ENCODE peak calls at places on chromosomes 11 and 22, in five cellular contexts. E is activated CD8-positive, alpha-beta T cell treated with anti-CD3 and anti-CD28 coated beads for 36 hours; R is neural crest cell; I is transverse colon; B is AG09319. H is an unnamed sample.

GRCh38 chr11:64007629-64008282 is 21.5 kb downstream of the OTUB1 start:
- DNase-seq in I (peak), E (peak), B (no peak), R (peak), H (peak)

GRCh38 chr11:2209370-2209801 is 37.8 kb upstream of the TH start:
- DNase-seq in R (peak), B (no peak), E (peak), I (no peak), H (peak)

GRCh38 chr22:29205598-29206371 is at the start of gene EMID1:
- DNase-seq in I (peak), B (no peak), R (no peak), E (peak), H (no peak)

GRCh38 chr11:44979536-44980399 is 29.1 kb upstream of the TP53I11 start:
- DNase-seq in I (peak), B (no peak), E (no peak), R (no peak), H (no peak)

GRCh38 chr22:29936186-29936585 is 53.2 kb downstream of the MTMR3 start:
- DNase-seq in E (no peak), R (no peak), I (no peak), B (no peak), H (no peak)

GRCh38 chr11:57233702-57234101 is 3.3 kb downstream of the APLNR start:
- DNase-seq in I (no peak), B (no peak), E (no peak), R (no peak), H (no peak)

GRCh38 chr11:61632096-61632495 is 48.1 kb upstream of the DAGLA start:
- DNase-seq in I (no peak), E (no peak), R (no peak), B (no peak), H (no peak)

GRCh38 chr11:117552626-117553025 is 225.0 kb downstream of the CEP164 start:
- DNase-seq in R (no peak), B (no peak), E (no peak), I (no peak), H (no peak)

GRCh38 chr11:35180311-35181233 is 41.6 kb downstream of the CD44 start:
- DNase-seq in B (no peak), R (no peak), I (no peak), E (no peak), H (no peak)

GRCh38 chr11:70725272-70725671 is 326.9 kb downstream of the CTTN start:
- DNase-seq in E (no peak), I (no peak), R (no peak), B (no peak), H (no peak)

GRCh38 chr11:43947003-43947500 is 4.6 kb downstream of the C11orf96 start:
- DNase-seq in B (no peak), E (no peak), I (no peak), R (no peak), H (no peak)

GRCh38 chr11:3605721-3606324 is 36.0 kb downstream of the ART5 start:
- DNase-seq in B (no peak), R (no peak), E (no peak), I (no peak), H (no peak)

GRCh38 chr11:2525941-2526807 is 81.4 kb downstream of the KCNQ1 start:
- DNase-seq in B (no peak), E (no peak), I (peak), R (no peak), H (peak)

DNA sequence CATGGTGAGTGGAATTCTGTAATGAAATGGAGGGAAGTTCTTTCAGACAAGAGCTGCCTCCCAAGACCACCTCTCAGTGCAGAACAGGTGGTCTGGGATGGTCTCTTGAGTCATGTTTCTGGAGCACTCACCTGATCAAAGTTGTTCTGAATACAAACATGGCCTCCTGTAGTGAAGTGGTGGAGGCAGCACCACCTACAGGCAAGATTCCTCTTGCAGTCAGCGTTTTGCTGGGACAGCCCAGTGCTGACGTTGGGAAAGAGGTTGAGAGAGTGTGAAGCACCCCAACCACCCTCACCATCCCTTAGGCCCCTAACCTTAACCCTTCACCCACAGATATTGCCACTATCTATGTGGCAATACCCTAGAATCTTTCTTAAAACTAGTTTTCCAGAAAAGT is 371.4 kb downstream of the CADM1 start:
- DNase-seq in R (no peak), I (peak), B (no peak), E (peak), H (no peak)
- TF ChIP-seq CTCF in R (peak), I (no peak), B (no peak), E (no peak), H (no peak)

DNA sequence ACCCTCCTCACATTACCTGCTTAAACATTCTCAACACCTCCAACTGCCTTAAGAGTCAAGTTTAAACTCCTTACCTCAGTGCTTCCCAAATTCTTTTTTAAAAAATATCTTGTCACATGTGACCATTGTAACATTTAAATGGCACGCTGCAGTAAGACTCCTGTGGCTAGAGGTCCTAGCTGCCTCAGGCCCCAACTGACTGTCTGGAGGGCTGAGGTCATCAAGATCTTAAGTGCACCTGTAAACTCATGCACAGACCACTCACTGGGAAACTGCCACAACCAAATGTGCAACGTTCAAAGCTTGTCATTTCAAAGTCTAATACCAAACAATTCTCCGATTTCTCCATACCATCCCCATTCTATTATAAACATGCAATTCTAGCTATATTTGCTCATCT is 16.4 kb upstream of the CCDC34 start:
- DNase-seq in R (no peak), I (no peak), B (no peak), E (no peak), H (no peak)
- TF ChIP-seq CTCF in R (no peak), I (no peak), B (no peak), E (no peak), H (no peak)

DNA sequence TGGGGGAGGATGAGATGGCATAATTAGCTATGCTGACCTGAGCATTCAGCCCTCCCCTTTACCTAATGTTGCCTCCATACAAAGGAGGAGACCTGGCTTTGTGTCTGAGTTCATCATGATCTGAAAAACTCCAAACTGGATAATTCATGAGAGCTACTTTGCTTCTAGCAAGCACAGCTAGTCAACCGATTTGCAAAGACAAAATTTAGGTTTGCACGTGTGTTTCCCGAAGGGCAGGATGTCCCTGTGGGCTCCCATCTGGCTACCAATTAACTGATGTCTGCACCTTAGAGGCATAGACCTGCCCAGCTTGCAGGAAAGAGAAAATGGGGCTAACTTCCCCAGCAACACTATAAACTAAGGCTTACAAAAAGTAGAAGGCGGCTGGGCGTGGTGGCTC is 42.2 kb upstream of the POU2AF1 start:
- DNase-seq in B (no peak), R (no peak), I (no peak), E (no peak), H (no peak)
- TF ChIP-seq CTCF in B (no peak), R (no peak), I (no peak), E (no peak), H (no peak)

GRCh38 chr11:49302360-49302759 is 94.0 kb upstream of the FOLH1 start:
- DNase-seq in R (no peak), E (no peak), I (no peak), B (no peak), H (no peak)
- TF ChIP-seq CTCF in R (peak), E (no peak), I (no peak), B (no peak), H (no peak)

GRCh38 chr11:18145837-18146236 is 13.5 kb downstream of the MRGPRX3 start:
- DNase-seq in R (no peak), I (no peak), E (no peak), B (no peak), H (no peak)

GRCh38 chr11:18140145-18140544 is 7.8 kb downstream of the MRGPRX3 start:
- DNase-seq in E (no peak), I (no peak), R (no peak), B (no peak), H (no peak)

GRCh38 chr11:18144243-18144642 is 11.9 kb downstream of the MRGPRX3 start:
- DNase-seq in R (no peak), B (no peak), I (no peak), E (no peak), H (no peak)

DNA sequence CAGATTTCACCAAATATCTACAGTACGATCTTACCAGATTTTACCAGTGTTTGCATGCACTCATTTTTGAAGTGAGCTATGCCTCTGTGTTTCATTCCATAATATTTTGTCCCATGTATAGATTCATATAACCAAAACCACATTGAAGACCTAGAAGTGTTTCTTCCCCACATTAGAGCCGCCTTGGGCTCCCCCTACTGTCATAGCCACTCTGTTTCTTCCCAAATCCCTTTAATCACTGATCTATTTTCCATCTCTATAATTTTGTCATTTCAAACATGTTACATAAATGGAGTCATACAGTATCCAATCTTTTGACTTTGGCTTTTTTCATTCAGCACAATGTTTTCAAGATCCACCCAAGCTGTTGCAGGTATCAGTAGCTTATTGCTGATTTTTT is 12.7 kb downstream of the MRGPRX3 start:
- DNase-seq in R (no peak), B (no peak), I (no peak), E (peak), H (no peak)
- TF ChIP-seq CTCF in R (peak), B (no peak), I (no peak), E (no peak), H (no peak)

DNA sequence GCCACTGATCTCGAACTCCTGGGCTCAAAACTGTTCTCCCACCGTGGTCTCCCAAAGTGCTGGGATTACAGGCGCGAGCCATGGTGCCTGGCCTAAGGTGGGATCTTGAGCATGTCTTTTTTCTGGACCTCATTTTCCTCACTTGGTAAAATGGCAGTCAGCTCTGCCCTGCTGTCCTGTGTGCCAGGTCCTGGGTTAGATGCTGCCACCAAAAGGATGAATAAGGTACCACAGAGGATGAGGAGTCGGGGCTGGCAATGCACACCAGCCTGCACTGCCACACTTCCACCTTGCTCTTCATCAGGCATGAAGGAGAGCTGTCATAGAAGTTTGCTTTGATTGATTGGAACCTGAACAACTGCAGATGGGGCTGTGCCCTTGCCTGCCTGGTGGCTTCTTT is 32.3 kb downstream of the ACO2 start:
- DNase-seq in E (peak), I (no peak), B (no peak), R (no peak), H (no peak)
- TF ChIP-seq CTCF in E (peak), I (peak), B (peak), R (peak), H (no peak)

DNA sequence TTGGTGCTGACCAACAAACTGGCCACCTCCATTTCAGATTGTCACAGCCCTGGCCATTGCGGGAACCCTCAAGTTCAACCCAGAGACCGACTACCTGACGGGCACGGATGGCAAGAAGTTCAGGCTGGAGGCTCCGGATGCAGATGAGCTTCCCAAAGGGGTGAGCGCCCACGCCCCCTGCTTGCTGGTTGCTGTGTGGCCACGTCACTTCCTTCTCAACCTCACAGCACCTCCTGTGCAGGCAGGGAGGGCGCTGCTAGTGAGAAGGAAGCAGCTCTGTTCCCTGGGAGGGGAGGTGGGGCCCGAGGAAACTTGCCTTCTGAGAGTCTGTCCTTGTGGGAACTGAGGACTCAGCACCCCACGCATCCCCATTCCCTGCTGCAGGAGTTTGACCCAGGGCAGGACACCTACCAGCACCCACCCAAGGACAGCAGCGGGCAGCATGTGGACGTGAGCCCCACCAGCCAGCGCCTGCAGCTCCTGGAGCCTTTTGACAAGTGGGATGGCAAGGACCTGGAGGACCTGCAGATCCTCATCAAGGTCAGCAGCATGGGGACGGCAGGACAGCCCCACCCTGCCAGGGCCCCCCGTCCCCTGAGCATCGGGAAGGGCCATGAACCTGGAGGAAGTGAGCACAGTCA is 19.3 kb downstream of the POLR3H start:
- DNase-seq in I (peak), R (no peak), B (no peak), E (peak), H (no peak)
- TF ChIP-seq CTCF in I (no peak), R (no peak), B (no peak), E (no peak), H (no peak)

GRCh38 chr11:75052457-75052856 is 44.2 kb downstream of the OR2AT4 start:
- DNase-seq in I (no peak), R (no peak), E (no peak), B (no peak), H (no peak)
- TF ChIP-seq CTCF in I (no peak), R (no peak), E (no peak), B (no peak), H (no peak)

DNA sequence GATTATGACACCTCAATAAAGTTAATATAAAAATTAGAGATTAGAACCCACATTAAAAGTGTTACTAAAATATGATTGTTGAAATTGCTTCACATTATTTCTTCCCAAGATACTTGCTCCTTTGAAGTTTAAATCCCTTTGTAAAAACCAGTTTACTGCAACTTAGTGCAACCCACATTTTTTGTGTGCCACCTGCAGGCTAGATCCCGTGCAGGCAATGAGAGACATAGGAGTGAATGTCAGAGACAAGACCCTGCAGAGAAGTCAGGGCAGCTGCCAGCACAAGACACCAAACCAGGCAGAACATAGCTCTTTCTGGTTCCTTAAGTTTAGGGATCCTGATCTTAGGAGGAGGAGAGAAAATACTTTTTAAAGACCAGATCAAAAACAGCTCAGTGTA is 142.9 kb upstream of the MTNR1B start:
- DNase-seq in E (no peak), B (no peak), I (no peak), R (no peak), H (no peak)
- TF ChIP-seq CTCF in E (no peak), B (no peak), I (no peak), R (peak), H (no peak)

DNA sequence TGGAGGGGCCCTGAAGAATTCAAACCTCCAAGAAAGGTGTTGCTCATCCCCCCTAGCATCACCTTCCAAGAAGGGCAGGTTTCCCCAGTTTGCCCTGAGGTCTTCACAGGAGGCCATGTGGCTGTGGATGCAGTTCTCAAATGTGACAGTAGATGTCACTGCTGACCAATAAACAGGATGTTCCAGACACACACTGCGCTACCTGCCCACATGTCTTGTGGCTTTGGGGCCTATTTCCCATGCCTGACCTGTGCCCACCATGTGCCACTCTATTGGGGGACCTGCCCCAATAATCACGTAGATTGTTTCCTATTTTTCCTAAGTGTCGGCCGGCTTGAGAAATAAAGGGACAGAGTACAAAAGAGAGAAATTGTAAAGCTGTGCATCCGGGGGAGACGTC is 4.5 kb downstream of the GSTT2 start:
- DNase-seq in I (no peak), B (no peak), R (no peak), E (no peak), H (no peak)
- TF ChIP-seq CTCF in I (no peak), B (peak), R (no peak), E (no peak), H (peak)